ENCODE peak calls at places on chromosomes 4 and X, in seven cellular contexts. One of them, this sample, is unnamed.
A peak's percentile ranks its signal among the peaks of the same experiment; 100 is the strongest.

GRCh38 chr4:119627267-119628190 is 1.1 kb downstream of the PDE5A start:
- DNase-seq in A673: peak; percentile 61
- DNase-seq in BJ: no peak
- DNase-seq in body of pancreas: peak; percentile 67
- DNase-seq in epithelial cell of esophagus: peak; percentile 57
- DNase-seq in dorsolateral prefrontal cortex: peak; percentile 35
- DNase-seq in HFF-Myc: no peak
- DNase-seq in this sample: no peak

GRCh38 chr4:179595671-179596410 is 2153.6 kb upstream of the AGA start:
- DNase-seq in body of pancreas: no peak
- DNase-seq in A673: no peak
- DNase-seq in dorsolateral prefrontal cortex: no peak
- DNase-seq in epithelial cell of esophagus: peak; percentile 64
- DNase-seq in HFF-Myc: no peak
- DNase-seq in BJ: no peak
- DNase-seq in this sample: peak; percentile 63

GRCh38 chr4:121789960-121790829 is 10.9 kb upstream of the EXOSC9 start:
- DNase-seq in epithelial cell of esophagus: peak; percentile 66
- DNase-seq in BJ: peak; percentile 62
- DNase-seq in dorsolateral prefrontal cortex: no peak
- DNase-seq in body of pancreas: no peak
- DNase-seq in HFF-Myc: peak; percentile 74
- DNase-seq in A673: peak; percentile 76
- DNase-seq in this sample: no peak

GRCh38 chr4:11710484-11710883 is 281.8 kb upstream of the HS3ST1 start:
- DNase-seq in body of pancreas: no peak
- DNase-seq in HFF-Myc: no peak
- DNase-seq in epithelial cell of esophagus: no peak
- DNase-seq in BJ: no peak
- DNase-seq in A673: no peak
- DNase-seq in dorsolateral prefrontal cortex: no peak
- DNase-seq in this sample: peak; percentile 85

GRCh38 chrX:136251042-136251991 is at the start of gene MAP7D3:
- DNase-seq in epithelial cell of esophagus: peak; percentile 70
- DNase-seq in A673: peak; percentile 64
- DNase-seq in HFF-Myc: no peak
- DNase-seq in dorsolateral prefrontal cortex: peak; percentile 41
- DNase-seq in BJ: no peak
- DNase-seq in body of pancreas: peak; percentile 72
- DNase-seq in this sample: no peak

GRCh38 chrX:128975716-128976115 is 547.6 kb downstream of the SMARCA1 start:
- DNase-seq in epithelial cell of esophagus: peak; percentile 17
- DNase-seq in HFF-Myc: no peak
- DNase-seq in A673: peak; percentile 54
- DNase-seq in dorsolateral prefrontal cortex: peak; percentile 49
- DNase-seq in BJ: no peak
- DNase-seq in body of pancreas: peak; percentile 33
- DNase-seq in this sample: no peak

GRCh38 chr4:138864961-138865720 is 150.4 kb upstream of the NOCT start:
- DNase-seq in BJ: no peak
- DNase-seq in epithelial cell of esophagus: no peak
- DNase-seq in HFF-Myc: no peak
- DNase-seq in A673: peak; percentile 53
- DNase-seq in body of pancreas: peak; percentile 42
- DNase-seq in dorsolateral prefrontal cortex: no peak
- DNase-seq in this sample: no peak

GRCh38 chr4:113383111-113383785 is 333.8 kb downstream of the ANK2 start:
- DNase-seq in A673: peak; percentile 97
- DNase-seq in HFF-Myc: peak; percentile 41
- DNase-seq in BJ: peak; percentile 53
- DNase-seq in epithelial cell of esophagus: no peak
- DNase-seq in dorsolateral prefrontal cortex: no peak
- DNase-seq in body of pancreas: no peak
- DNase-seq in this sample: no peak

DNA sequence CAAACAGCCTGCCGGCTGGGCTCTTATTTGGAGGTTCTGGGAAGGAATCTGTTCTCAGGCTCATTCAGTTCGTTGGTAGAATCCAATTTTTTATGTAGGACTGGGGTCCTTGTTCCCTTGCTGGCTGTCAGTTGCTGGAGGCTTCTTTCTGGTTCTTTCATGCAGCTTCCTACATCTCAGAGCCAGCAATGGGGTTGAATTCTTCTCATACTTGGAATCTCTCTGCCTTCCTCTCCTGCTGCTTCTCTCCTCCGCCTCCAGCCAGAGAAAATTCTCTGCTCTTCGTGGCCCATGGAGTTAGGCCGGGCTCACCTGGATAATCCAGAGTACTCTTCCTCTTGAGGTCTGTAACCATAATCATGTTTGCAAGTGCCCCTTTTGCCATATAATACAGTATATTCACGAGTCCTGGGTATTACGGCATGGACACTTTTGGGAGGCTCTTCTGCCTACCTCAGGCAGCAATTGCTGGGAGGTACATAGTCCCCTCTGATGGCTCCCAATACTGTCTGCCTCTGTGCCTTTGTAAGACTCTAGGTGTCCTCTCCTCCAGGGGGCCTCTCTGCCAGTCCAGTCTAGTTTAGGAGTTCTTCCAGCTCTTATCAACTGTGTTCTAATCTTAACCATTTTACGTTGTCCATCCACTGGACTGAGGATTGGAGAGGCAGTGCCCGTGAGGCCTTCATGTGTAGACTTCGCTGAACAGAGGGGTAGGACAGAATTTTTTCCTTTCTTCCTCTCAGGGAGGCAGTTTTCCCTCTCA is 2.2 kb downstream of the TRMT44 start:
- DNase-seq in BJ: no peak
- DNase-seq in epithelial cell of esophagus: no peak
- DNase-seq in HFF-Myc: no peak
- DNase-seq in body of pancreas: no peak
- DNase-seq in A673: no peak
- DNase-seq in dorsolateral prefrontal cortex: no peak
- DNase-seq in this sample: no peak
- H3K4me3 ChIP-seq in BJ: no peak overlapping the region
- H3K4me3 ChIP-seq in epithelial cell of esophagus: peak overlapping the region; percentile 90
- H3K4me3 ChIP-seq in HFF-Myc: peak overlapping the region; percentile 99
- H3K4me3 ChIP-seq in body of pancreas: no peak overlapping the region
- H3K4me3 ChIP-seq in A673: no peak overlapping the region
- H3K4me3 ChIP-seq in dorsolateral prefrontal cortex: peak overlapping the region; percentile 84
- H3K4me3 ChIP-seq in this sample: peak overlapping the region; percentile 96

GRCh38 chr4:150080335-150080734 is 2.1 kb downstream of the DCLK2 start:
- DNase-seq in A673: peak; percentile 40
- DNase-seq in BJ: no peak
- DNase-seq in dorsolateral prefrontal cortex: no peak
- DNase-seq in body of pancreas: no peak
- DNase-seq in HFF-Myc: peak; percentile 59
- DNase-seq in epithelial cell of esophagus: no peak
- DNase-seq in this sample: no peak
- H3K4me3 ChIP-seq in A673: no peak overlapping the region
- H3K4me3 ChIP-seq in BJ: peak overlapping the region; percentile 97
- H3K4me3 ChIP-seq in dorsolateral prefrontal cortex: peak overlapping the region; percentile 88
- H3K4me3 ChIP-seq in body of pancreas: no peak overlapping the region
- H3K4me3 ChIP-seq in HFF-Myc: peak overlapping the region; percentile 81
- H3K4me3 ChIP-seq in epithelial cell of esophagus: no peak overlapping the region
- H3K4me3 ChIP-seq in this sample: no peak overlapping the region

GRCh38 chr4:140213736-140214135 is 59.8 kb upstream of the MAML3 start:
- DNase-seq in HFF-Myc: no peak
- DNase-seq in A673: no peak
- DNase-seq in dorsolateral prefrontal cortex: no peak
- DNase-seq in BJ: no peak
- DNase-seq in body of pancreas: no peak
- DNase-seq in epithelial cell of esophagus: peak; percentile 75
- DNase-seq in this sample: no peak
- H3K4me3 ChIP-seq in HFF-Myc: no peak overlapping the region
- H3K4me3 ChIP-seq in A673: no peak overlapping the region
- H3K4me3 ChIP-seq in dorsolateral prefrontal cortex: no peak overlapping the region
- H3K4me3 ChIP-seq in BJ: no peak overlapping the region
- H3K4me3 ChIP-seq in body of pancreas: no peak overlapping the region
- H3K4me3 ChIP-seq in epithelial cell of esophagus: no peak overlapping the region
- H3K4me3 ChIP-seq in this sample: no peak overlapping the region

GRCh38 chr4:95362906-95363578 is 185.7 kb downstream of the UNC5C start:
- DNase-seq in A673: peak; percentile 32
- DNase-seq in dorsolateral prefrontal cortex: no peak
- DNase-seq in BJ: no peak
- DNase-seq in epithelial cell of esophagus: peak; percentile 4
- DNase-seq in HFF-Myc: peak; percentile 6
- DNase-seq in body of pancreas: no peak
- DNase-seq in this sample: no peak
- H3K4me3 ChIP-seq in A673: no peak overlapping the region
- H3K4me3 ChIP-seq in dorsolateral prefrontal cortex: peak overlapping the region; percentile 37
- H3K4me3 ChIP-seq in BJ: no peak overlapping the region
- H3K4me3 ChIP-seq in epithelial cell of esophagus: no peak overlapping the region
- H3K4me3 ChIP-seq in HFF-Myc: no peak overlapping the region
- H3K4me3 ChIP-seq in body of pancreas: no peak overlapping the region
- H3K4me3 ChIP-seq in this sample: no peak overlapping the region

GRCh38 chrX:137746289-137746688 is 180.4 kb downstream of the ZIC3 start:
- DNase-seq in BJ: no peak
- DNase-seq in dorsolateral prefrontal cortex: no peak
- DNase-seq in A673: no peak
- DNase-seq in HFF-Myc: no peak
- DNase-seq in epithelial cell of esophagus: no peak
- DNase-seq in body of pancreas: no peak
- DNase-seq in this sample: no peak
- H3K4me3 ChIP-seq in BJ: no peak overlapping the region
- H3K4me3 ChIP-seq in dorsolateral prefrontal cortex: no peak overlapping the region
- H3K4me3 ChIP-seq in A673: no peak overlapping the region
- H3K4me3 ChIP-seq in HFF-Myc: no peak overlapping the region
- H3K4me3 ChIP-seq in epithelial cell of esophagus: no peak overlapping the region
- H3K4me3 ChIP-seq in body of pancreas: no peak overlapping the region
- H3K4me3 ChIP-seq in this sample: no peak overlapping the region

GRCh38 chr4:70734971-70735370 is 13.2 kb downstream of the RUFY3 start:
- DNase-seq in body of pancreas: no peak
- DNase-seq in HFF-Myc: no peak
- DNase-seq in epithelial cell of esophagus: no peak
- DNase-seq in A673: peak; percentile 5
- DNase-seq in dorsolateral prefrontal cortex: no peak
- DNase-seq in BJ: no peak
- DNase-seq in this sample: no peak
- H3K4me3 ChIP-seq in body of pancreas: no peak overlapping the region
- H3K4me3 ChIP-seq in HFF-Myc: peak overlapping the region; percentile 22
- H3K4me3 ChIP-seq in epithelial cell of esophagus: peak overlapping the region; percentile 44
- H3K4me3 ChIP-seq in A673: peak overlapping the region; percentile 39
- H3K4me3 ChIP-seq in dorsolateral prefrontal cortex: peak overlapping the region; percentile 56
- H3K4me3 ChIP-seq in BJ: peak overlapping the region; percentile 31
- H3K4me3 ChIP-seq in this sample: peak overlapping the region; percentile 46

GRCh38 chr4:173532725-173533511 is 2.9 kb upstream of the HAND2 start:
- DNase-seq in BJ: no peak
- DNase-seq in dorsolateral prefrontal cortex: no peak
- DNase-seq in A673: no peak
- DNase-seq in HFF-Myc: no peak
- DNase-seq in body of pancreas: no peak
- DNase-seq in epithelial cell of esophagus: no peak
- DNase-seq in this sample: no peak

GRCh38 chr4:173529505-173530325 is at the start of gene HAND2:
- DNase-seq in HFF-Myc: peak; percentile 12
- DNase-seq in dorsolateral prefrontal cortex: no peak
- DNase-seq in A673: peak; percentile 94
- DNase-seq in body of pancreas: peak; percentile 56
- DNase-seq in BJ: peak; percentile 31
- DNase-seq in epithelial cell of esophagus: no peak
- DNase-seq in this sample: no peak

GRCh38 chr4:173530326-173531062 is 465 bp upstream of the HAND2 start:
- DNase-seq in body of pancreas: no peak
- DNase-seq in HFF-Myc: no peak
- DNase-seq in dorsolateral prefrontal cortex: no peak
- DNase-seq in epithelial cell of esophagus: no peak
- DNase-seq in A673: no peak
- DNase-seq in BJ: no peak
- DNase-seq in this sample: no peak

GRCh38 chr4:173528378-173529321 is 1.4 kb downstream of the HAND2 start:
- DNase-seq in HFF-Myc: no peak
- DNase-seq in epithelial cell of esophagus: no peak
- DNase-seq in A673: peak; percentile 54
- DNase-seq in BJ: no peak
- DNase-seq in body of pancreas: no peak
- DNase-seq in dorsolateral prefrontal cortex: no peak
- DNase-seq in this sample: no peak

GRCh38 chr4:173531085-173531965 is 1.3 kb upstream of the HAND2 start:
- DNase-seq in epithelial cell of esophagus: no peak
- DNase-seq in BJ: no peak
- DNase-seq in A673: no peak
- DNase-seq in dorsolateral prefrontal cortex: no peak
- DNase-seq in HFF-Myc: no peak
- DNase-seq in body of pancreas: no peak
- DNase-seq in this sample: no peak
- H3K4me3 ChIP-seq in epithelial cell of esophagus: no peak overlapping the region
- H3K4me3 ChIP-seq in BJ: no peak overlapping the region
- H3K4me3 ChIP-seq in A673: no peak overlapping the region
- H3K4me3 ChIP-seq in dorsolateral prefrontal cortex: no peak overlapping the region
- H3K4me3 ChIP-seq in HFF-Myc: no peak overlapping the region
- H3K4me3 ChIP-seq in body of pancreas: no peak overlapping the region
- H3K4me3 ChIP-seq in this sample: no peak overlapping the region

DNA sequence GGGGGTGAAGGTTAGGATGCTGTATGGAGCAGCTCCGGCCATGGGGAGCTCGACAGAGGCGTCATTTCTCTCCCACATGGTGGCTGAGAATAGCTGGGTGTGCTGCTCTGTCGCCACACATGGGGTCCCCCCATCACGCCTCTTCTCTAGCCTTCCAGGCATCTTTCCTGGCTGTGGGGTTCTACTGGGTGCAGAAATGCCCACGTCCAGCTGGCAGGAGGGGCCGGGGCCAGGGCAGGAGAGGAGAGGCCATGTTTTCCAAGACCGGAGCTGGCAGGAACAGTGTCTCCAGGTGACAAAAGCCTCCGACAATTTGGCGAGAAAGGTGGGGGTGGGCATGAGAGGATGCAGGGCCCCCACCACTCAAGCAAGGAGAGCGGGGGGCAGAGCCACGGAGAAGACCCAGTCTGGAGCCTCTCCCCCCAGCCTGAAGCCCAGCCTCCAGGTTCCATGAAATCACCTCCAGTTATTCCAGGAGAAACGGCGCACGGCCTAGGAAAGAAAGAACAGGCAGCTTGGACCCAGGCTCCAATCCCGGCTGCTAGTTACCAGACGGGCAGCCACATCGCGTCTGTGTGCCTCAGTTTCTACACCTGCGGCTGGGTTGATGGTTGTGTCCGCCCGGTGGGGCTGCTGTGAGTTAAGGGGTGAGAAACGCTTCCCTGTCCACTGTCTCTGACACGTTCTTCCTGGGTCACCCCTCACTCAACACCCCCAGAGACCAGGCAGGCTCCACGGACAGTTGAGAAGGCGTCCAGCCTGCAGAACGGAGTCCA is 27.4 kb upstream of the SPON2 start:
- DNase-seq in epithelial cell of esophagus: no peak
- DNase-seq in HFF-Myc: no peak
- DNase-seq in BJ: no peak
- DNase-seq in dorsolateral prefrontal cortex: peak; percentile 32
- DNase-seq in body of pancreas: no peak
- DNase-seq in A673: no peak
- DNase-seq in this sample: no peak
- H3K4me3 ChIP-seq in epithelial cell of esophagus: no peak overlapping the region
- H3K4me3 ChIP-seq in HFF-Myc: peak overlapping the region; percentile 8
- H3K4me3 ChIP-seq in BJ: no peak overlapping the region
- H3K4me3 ChIP-seq in dorsolateral prefrontal cortex: no peak overlapping the region
- H3K4me3 ChIP-seq in body of pancreas: no peak overlapping the region
- H3K4me3 ChIP-seq in A673: no peak overlapping the region
- H3K4me3 ChIP-seq in this sample: no peak overlapping the region

GRCh38 chr4:101419324-101420135 is 72.2 kb upstream of the PPP3CA start:
- DNase-seq in HFF-Myc: peak; percentile 59
- DNase-seq in BJ: peak; percentile 7
- DNase-seq in A673: peak; percentile 48
- DNase-seq in epithelial cell of esophagus: no peak
- DNase-seq in body of pancreas: no peak
- DNase-seq in dorsolateral prefrontal cortex: no peak
- DNase-seq in this sample: no peak
- H3K4me3 ChIP-seq in HFF-Myc: no peak overlapping the region
- H3K4me3 ChIP-seq in BJ: no peak overlapping the region
- H3K4me3 ChIP-seq in A673: no peak overlapping the region
- H3K4me3 ChIP-seq in epithelial cell of esophagus: no peak overlapping the region
- H3K4me3 ChIP-seq in body of pancreas: no peak overlapping the region
- H3K4me3 ChIP-seq in dorsolateral prefrontal cortex: no peak overlapping the region
- H3K4me3 ChIP-seq in this sample: no peak overlapping the region